ENCODE peak calls at places on chromosomes 12 and 14, in ten cellular contexts. J is upper lobe of left lung, D is GM12878, R is HepG2, K is transverse colon, W is HCT116, Y is stomach, E is sigmoid colon, T is endothelial cell of umbilical vein, F is prostate gland. N is an unnamed sample.
A peak's percentile ranks its signal among the peaks of the same experiment; 100 is the strongest.

GRCh38 chr12:123149828-123150272 is 1.0 kb downstream of the PITPNM2 start:
- DNase-seq in R (no peak), W (no peak), Y (no peak), J (no peak), T (no peak), D (no peak), K (no peak), E (no peak), F (no peak), N (no peak)

GRCh38 chr12:114636723-114637480 is 47.1 kb downstream of the TBX3 start:
- DNase-seq in F (peak; percentile 47), J (no peak), R (no peak), E (no peak), K (peak; percentile 8), Y (no peak), W (no peak), T (no peak), D (no peak), N (no peak)

GRCh38 chr14:98144964-98145363 is 1127.0 kb downstream of the BCL11B start:
- DNase-seq in F (no peak), K (no peak), T (no peak), R (no peak), E (no peak), D (no peak), Y (no peak), J (no peak), W (no peak), N (no peak)

GRCh38 chr12:11813422-11813813 is 163.9 kb downstream of the ETV6 start:
- DNase-seq in Y (no peak), F (no peak), K (no peak), W (no peak), E (no peak), T (peak; percentile 58), R (no peak), D (no peak), J (no peak), N (no peak)

GRCh38 chr12:49348781-49349180 is 2.1 kb downstream of the DNAJC22 start:
- DNase-seq in F (no peak), W (no peak), J (peak; percentile 8), R (no peak), T (no peak), E (peak; percentile 46), K (no peak), Y (peak; percentile 17), D (no peak), N (no peak)

GRCh38 chr12:5807090-5807414 is 138.0 kb downstream of the ANO2 start:
- DNase-seq in D (no peak), R (no peak), K (no peak), T (no peak), E (no peak), J (no peak), Y (no peak), W (peak; percentile 63), F (no peak), N (no peak)

GRCh38 chr14:93056166-93056839 is 59.4 kb downstream of the ITPK1 start:
- DNase-seq in D (no peak), J (no peak), T (no peak), Y (no peak), R (no peak), E (no peak), K (no peak), W (no peak), F (no peak), N (no peak)

GRCh38 chr14:35292770-35293561 is 784 bp downstream of the PSMA6 start:
- DNase-seq in K (no peak), E (no peak), T (no peak), W (no peak), F (no peak), J (no peak), R (no peak), D (no peak), Y (no peak), N (no peak)

GRCh38 chr14:28767239-28767850 is 758 bp downstream of the FOXG1 start:
- DNase-seq in J (no peak), K (no peak), R (no peak), E (no peak), F (no peak), D (no peak), W (no peak), Y (no peak), T (no peak), N (no peak)

GRCh38 chr12:62977419-62977818 is 42.5 kb upstream of the PPM1H start:
- DNase-seq in W (peak; percentile 8), F (peak; percentile 33), E (no peak), K (peak; percentile 34), R (no peak), D (no peak), J (no peak), T (no peak), Y (peak; percentile 40), N (no peak)

GRCh38 chr12:109428038-109428629 is 49.0 kb downstream of the KCTD10 start:
- DNase-seq in Y (peak; percentile 81), E (peak; percentile 91), T (peak; percentile 83), K (peak; percentile 88), W (peak; percentile 77), J (peak; percentile 82), R (peak; percentile 62), F (peak; percentile 72), D (no peak), N (peak; percentile 60)

GRCh38 chr12:27304856-27305255 is 27.8 kb upstream of the BMAL2 start:
- DNase-seq in K (no peak), F (no peak), T (peak; percentile 36), E (no peak), J (no peak), R (no peak), W (no peak), Y (no peak), D (no peak), N (no peak)

GRCh38 chr14:98906123-98906995 is 365.6 kb downstream of the BCL11B start:
- DNase-seq in W (peak; percentile 33), Y (no peak), F (peak; percentile 87), K (peak; percentile 29), E (no peak), J (no peak), R (peak; percentile 3), T (no peak), D (no peak), N (no peak)

GRCh38 chr12:49790741-49791140 is 37.5 kb downstream of the NCKAP5L start:
- DNase-seq in E (no peak), R (no peak), W (no peak), K (no peak), T (no peak), F (no peak), D (no peak), J (no peak), Y (no peak), N (no peak)

GRCh38 chr14:74593241-74593985 is 18.6 kb downstream of the LTBP2 start:
- DNase-seq in E (no peak), T (peak; percentile 65), J (no peak), D (no peak), W (no peak), K (no peak), R (peak; percentile 28), Y (no peak), F (no peak), N (no peak)
- TF ChIP-seq POLR2A in E (no peak), T (no peak), J (no peak), D (no peak), W (no peak), K (no peak), R (no peak), Y (no peak), F (no peak), N (no peak)

DNA sequence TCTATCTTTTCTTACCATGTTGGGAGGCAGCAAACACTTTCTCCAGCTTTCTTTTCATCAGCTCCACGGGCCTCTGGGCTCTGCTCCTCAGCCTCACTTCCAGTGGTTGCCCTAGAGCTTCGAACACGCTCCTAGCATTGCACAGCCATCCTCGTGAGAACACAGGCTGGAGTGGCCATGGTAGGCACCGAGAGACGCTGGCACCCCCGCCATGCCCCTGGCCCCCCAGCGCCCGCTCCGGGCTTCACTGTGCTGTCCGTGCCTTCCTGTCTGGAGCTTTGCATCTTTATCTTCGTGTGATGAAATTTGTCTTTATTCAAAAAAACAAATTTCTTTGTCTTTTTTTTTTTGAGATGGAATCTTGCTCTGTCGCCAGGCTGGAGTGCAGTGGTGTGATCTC is 352.2 kb downstream of the TMEM121 start:
- DNase-seq in F (no peak), J (no peak), Y (no peak), K (no peak), D (no peak), T (no peak), W (no peak), R (no peak), E (peak; percentile 42), N (no peak)
- TF ChIP-seq POLR2AphosphoS5 in F (no peak), J (no peak), Y (no peak), K (no peak), D (no peak), T (no peak), W (no peak), R (no peak), E (no peak), N (no peak)

GRCh38 chr12:10214877-10215267 is 2.2 kb downstream of the GABARAPL1 start:
- DNase-seq in E (no peak), T (no peak), J (no peak), W (no peak), F (no peak), K (no peak), D (no peak), R (no peak), Y (no peak), N (no peak)

GRCh38 chr12:10211975-10212622 is 578 bp upstream of the GABARAPL1 start:
- DNase-seq in D (no peak), K (peak; percentile 98), Y (peak; percentile 98), W (peak; percentile 96), R (peak; percentile 95), T (peak; percentile 100), J (peak; percentile 98), F (peak; percentile 98), E (peak; percentile 99), N (peak; percentile 40)

GRCh38 chr12:10214131-10214876 is 1.6 kb downstream of the GABARAPL1 start:
- DNase-seq in W (no peak), R (no peak), K (no peak), T (peak; percentile 67), F (no peak), E (no peak), J (no peak), D (no peak), Y (no peak), N (no peak)

GRCh38 chr12:10212623-10213131 is at the start of gene GABARAPL1:
- DNase-seq in K (peak; percentile 85), F (peak; percentile 88), D (no peak), Y (peak; percentile 87), J (peak; percentile 86), W (peak; percentile 39), T (no peak), E (peak; percentile 96), R (peak; percentile 60), N (peak; percentile 72)

GRCh38 chr12:10213168-10214130 is 772 bp downstream of the GABARAPL1 start:
- DNase-seq in F (peak; percentile 70), D (no peak), K (peak; percentile 75), Y (peak; percentile 72), T (peak; percentile 72), J (peak; percentile 86), E (peak; percentile 93), W (peak; percentile 48), R (peak; percentile 39), N (peak; percentile 49)
- TF ChIP-seq POLR2A in F (peak; percentile 16), D (no peak), K (peak; percentile 65), Y (no peak), T (peak; percentile 25), J (no peak), E (peak; percentile 70), W (no peak), R (no peak), N (peak; percentile 63)

DNA sequence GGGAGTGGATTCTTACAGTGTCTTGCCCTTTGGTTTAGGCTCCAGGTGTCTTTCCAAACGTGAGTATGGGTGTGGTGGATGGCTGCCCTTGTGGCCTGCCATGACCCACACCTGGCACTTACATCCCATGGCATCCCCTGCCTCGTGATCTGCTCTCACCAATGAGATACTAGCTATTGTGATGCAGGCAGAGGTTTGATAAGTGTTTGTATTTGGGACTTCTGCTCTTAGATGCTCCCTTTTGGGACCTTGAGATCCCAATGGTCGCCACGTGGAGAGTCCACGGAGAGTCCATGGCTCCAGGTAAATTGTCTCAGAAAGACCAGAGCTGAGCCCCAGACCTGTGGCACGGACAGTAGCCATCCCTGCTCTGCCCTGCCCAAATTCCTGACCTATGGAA is 62.5 kb downstream of the MDM2 start:
- DNase-seq in K (no peak), Y (no peak), R (no peak), F (no peak), E (no peak), T (no peak), D (no peak), J (no peak), W (no peak), N (no peak)
- TF ChIP-seq POLR2AphosphoS5 in K (no peak), Y (no peak), R (no peak), F (no peak), E (no peak), T (no peak), D (no peak), J (no peak), W (no peak), N (no peak)

N was measured in GM12891.